ENCODE peak calls at places on chromosomes 16 and 17, in six cellular contexts. E is heart right ventricle, F is colonic mucosa, U is dorsolateral prefrontal cortex, X is astrocyte of the spinal cord, P is bronchial epithelial cell. N is an unnamed sample.

GRCh38 chr16:1494129-1494640 is 1.0 kb downstream of the TELO2 start:
- DNase-seq in X (peak), U (no peak), P (peak), E (peak), F (peak), N (no peak)

GRCh38 chr16:73356401-73357079 is 308.6 kb upstream of the ZFHX3 start:
- DNase-seq in U (no peak), F (no peak), P (no peak), E (no peak), X (no peak), N (no peak)

GRCh38 chr17:2068589-2069051 is 13.7 kb downstream of the HIC1 start:
- DNase-seq in P (peak), U (no peak), F (no peak), E (no peak), X (no peak), N (peak)

GRCh38 chr17:3222505-3222904 is 15.0 kb downstream of the OR1A1 start:
- DNase-seq in F (no peak), U (no peak), X (no peak), P (no peak), E (no peak), N (no peak)

GRCh38 chr16:12317856-12318591 is 341.5 kb downstream of the SNX29 start:
- DNase-seq in E (no peak), X (no peak), P (no peak), F (no peak), U (no peak), N (no peak)

GRCh38 chr17:75634376-75634740 is 1.1 kb downstream of the SMIM5 start:
- DNase-seq in E (no peak), X (no peak), F (no peak), U (no peak), P (no peak), N (no peak)

GRCh38 chr17:17874478-17874877 is 37.7 kb upstream of the SREBF1 start:
- DNase-seq in P (peak), F (no peak), U (no peak), E (no peak), X (peak), N (no peak)

GRCh38 chr17:44987194-44987882 is 19.2 kb upstream of the C1QL1 start:
- DNase-seq in U (no peak), E (no peak), X (no peak), F (no peak), P (no peak), N (no peak)

GRCh38 chr17:39617446-39618251 is 9.1 kb upstream of the PPP1R1B start:
- DNase-seq in U (peak), P (peak), E (peak), F (peak), X (no peak), N (no peak)

GRCh38 chr17:49260922-49261291 is 30.3 kb upstream of the PHOSPHO1 start:
- DNase-seq in E (peak), X (no peak), U (no peak), F (no peak), P (no peak), N (no peak)

GRCh38 chr17:42050360-42051012 is at the start of gene C17orf113:
- DNase-seq in F (peak), X (no peak), U (peak), P (no peak), E (peak), N (no peak)

GRCh38 chr16:50281391-50282009 is 15.1 kb downstream of the ADCY7 start:
- DNase-seq in U (no peak), X (no peak), P (no peak), E (peak), F (no peak), N (no peak)

GRCh38 chr17:80219777-80220708 is at the start of the genes SGSH and SLC26A11:
- DNase-seq in E (peak), P (no peak), X (peak), U (peak), F (peak), N (no peak)

GRCh38 chr17:75832652-75833400 is 11.4 kb downstream of the UNC13D start:
- DNase-seq in E (no peak), X (no peak), U (no peak), F (no peak), P (no peak), N (no peak)

DNA sequence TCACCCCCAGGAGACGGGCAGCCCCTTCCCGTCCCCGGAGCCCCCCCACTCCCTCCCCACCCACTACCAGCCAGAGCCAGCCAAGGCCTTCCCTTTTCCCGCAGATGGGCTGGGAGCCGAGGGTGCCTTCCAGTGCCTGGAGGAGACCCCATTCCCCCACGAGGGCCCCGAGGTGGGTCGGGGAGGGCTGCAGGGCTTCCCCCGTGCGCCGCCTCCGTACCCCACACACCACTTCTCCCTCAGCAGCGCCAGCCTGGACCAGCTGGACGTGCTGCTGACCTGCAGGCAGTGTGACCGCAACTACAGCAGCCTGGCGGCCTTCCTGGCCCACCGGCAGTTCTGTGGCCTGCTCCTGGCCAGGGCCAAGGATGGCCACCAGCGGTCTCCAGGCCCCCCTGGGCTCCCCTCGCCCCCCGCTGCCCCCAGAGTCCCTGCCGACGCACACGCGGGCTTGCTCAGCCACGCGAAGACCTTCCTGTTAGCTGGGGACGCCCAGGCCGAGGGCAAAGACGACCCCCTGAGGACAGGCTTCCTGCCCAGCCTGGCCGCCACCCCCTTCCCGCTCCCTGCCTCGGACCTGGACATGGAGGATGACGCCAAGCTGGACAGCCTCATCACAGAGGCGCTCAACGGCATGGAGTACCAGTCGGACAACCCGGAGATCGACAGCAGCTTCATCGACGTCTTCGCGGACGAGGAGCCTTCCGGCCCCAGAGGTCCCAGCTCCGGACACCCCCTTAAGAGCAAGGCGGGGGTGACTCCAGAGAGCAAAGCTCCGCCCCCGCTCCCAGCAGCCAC is 23.5 kb upstream of the ZFPM1 start:
- DNase-seq in F (no peak), E (no peak), P (no peak), X (no peak), U (no peak), N (no peak)
- H3K4me3 ChIP-seq in F (peak), E (peak), P (no peak), X (no peak), U (peak), N (no peak)

GRCh38 chr16:4694664-4695451 is 1.5 kb downstream of the NUDT16L1 start:
- DNase-seq in X (no peak), E (peak), P (no peak), U (peak), F (no peak), N (no peak)
- TF ChIP-seq CTCF in X (peak), E (peak), P (no peak), U (peak), F (no peak), N (no peak)

GRCh38 chr17:33014751-33015150 is 23.1 kb downstream of the SPACA3 start:
- DNase-seq in U (no peak), E (no peak), F (no peak), X (no peak), P (no peak), N (no peak)

GRCh38 chr17:33017366-33017765 is 25.7 kb downstream of the SPACA3 start:
- DNase-seq in X (no peak), F (no peak), P (no peak), E (no peak), U (no peak), N (no peak)

GRCh38 chr17:33015716-33016346 is 24.2 kb downstream of the SPACA3 start:
- DNase-seq in E (no peak), X (no peak), U (no peak), F (no peak), P (peak), N (no peak)

GRCh38 chr17:33019161-33019560 is 27.5 kb downstream of the SPACA3 start:
- DNase-seq in E (no peak), P (no peak), X (no peak), U (no peak), F (no peak), N (no peak)

GRCh38 chr17:33016920-33017319 is 25.3 kb downstream of the SPACA3 start:
- DNase-seq in X (no peak), F (no peak), U (no peak), E (no peak), P (peak), N (no peak)
- H3K4me3 ChIP-seq in X (no peak), F (no peak), U (no peak), E (no peak), P (no peak), N (no peak)

DNA sequence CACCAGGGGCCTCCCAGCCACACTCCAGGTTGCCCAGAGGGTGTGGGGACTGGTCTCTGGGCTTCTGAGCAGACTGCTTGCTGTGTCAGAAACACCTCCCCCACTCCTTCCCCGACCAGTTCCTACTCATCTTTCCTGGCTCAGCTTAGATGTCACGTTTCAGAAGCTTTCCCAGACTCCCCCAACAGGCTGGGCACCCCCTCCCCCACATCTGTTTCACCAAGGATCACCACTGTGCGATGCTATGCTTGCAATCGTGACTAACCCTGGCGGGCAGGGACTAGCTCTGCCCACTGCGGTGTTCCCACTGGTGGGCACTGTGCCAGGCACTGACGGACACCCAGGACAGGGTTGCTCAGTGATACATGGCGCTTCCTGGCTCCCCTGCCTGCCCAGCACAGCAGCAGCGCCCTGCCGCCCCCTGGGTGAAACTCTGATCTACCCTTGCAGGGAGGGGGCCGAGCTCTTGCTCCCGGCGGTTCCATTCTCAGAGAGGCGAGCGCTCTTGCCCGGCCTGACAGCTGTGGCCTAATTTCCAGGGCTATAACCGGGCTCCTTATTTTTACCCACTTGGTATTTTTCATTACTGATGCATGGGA is 29.4 kb upstream of the MTSS2 start:
- DNase-seq in X (peak), P (peak), F (peak), E (peak), U (peak), N (peak)
- TF ChIP-seq CTCF in X (peak), P (peak), F (no peak), E (no peak), U (no peak), N (peak)

GRCh38 chr17:56594528-56595418 is 1.3 kb downstream of the NOG start:
- DNase-seq in P (no peak), U (no peak), E (no peak), F (no peak), X (peak), N (no peak)
- H3K4me3 ChIP-seq in P (peak), U (peak), E (peak), F (peak), X (peak), N (peak)

DNA sequence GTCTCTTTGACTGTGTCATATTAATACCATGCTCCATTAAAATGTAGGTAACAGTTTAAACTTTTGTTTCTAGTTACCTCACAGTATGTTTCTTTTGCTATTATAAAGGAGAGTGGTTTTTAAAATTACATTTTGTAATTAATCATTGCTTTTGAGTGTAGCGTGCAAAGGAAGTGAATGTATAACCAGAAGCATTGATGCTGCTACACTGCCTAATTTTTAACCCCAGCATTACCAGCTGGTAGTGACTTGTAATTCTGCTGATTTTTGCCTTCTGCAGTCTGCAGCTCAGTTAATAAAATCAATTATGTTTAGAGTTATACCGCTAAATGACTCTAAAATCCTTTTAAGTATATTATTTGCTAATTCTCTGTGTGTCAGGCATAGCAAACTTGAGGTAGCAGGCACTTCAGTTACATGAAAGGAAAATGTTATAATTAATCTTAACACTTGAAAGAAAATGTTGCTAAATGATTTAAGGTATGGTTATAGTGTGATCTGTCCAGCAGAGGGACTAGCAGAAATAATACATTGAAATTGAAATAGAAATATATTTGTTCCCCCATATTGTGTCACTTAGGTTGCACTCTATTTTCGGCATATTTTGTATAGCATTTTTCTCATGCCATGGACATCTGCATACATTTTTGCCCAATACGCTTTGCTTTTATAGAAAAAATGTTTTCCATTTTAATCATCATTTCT is 388.5 kb downstream of the CNTNAP4 start:
- DNase-seq in X (no peak), U (no peak), F (no peak), P (no peak), E (no peak), N (no peak)
- TF ChIP-seq CTCF in X (no peak), U (no peak), F (no peak), P (no peak), E (no peak), N (peak)

DNA sequence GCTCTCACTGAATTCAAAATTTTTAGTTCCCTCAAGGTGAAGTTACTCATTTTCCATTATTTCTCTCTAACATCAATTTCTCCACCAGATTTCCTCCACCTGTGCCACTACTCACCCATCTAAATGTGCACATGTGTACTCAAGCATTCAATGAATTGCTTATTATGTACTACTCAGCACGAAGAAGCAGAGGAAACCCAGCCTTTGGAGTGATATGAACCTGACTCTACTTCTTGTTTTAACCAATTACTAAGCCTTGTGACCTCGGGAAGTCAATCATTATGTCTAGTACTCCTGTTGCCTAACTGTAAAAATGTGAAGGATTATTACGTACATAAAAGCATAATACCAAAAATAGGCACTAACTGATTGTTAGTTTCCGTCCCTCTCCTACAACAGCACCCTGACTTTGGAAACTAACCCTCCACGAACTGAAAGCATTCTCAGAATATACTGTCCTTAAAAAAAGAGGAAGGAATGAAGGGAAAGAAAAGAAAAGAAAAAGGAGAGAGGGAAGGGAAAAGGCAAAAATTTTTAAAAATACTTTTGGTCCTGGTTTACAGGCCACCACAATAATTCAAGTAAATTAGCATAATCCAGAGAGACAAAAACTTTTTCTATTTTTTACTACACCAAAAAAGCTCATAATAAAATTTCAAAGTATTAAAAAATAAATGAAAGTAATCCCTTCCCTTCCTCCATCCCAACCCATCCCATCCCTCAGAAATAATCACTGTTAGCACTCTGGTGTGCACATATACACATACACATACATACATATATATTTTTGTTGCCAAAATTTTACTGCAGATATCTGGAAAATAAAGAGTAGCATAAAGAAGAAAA is 53.6 kb downstream of the KANSL1 start:
- DNase-seq in E (no peak), F (no peak), P (no peak), U (no peak), X (no peak), N (no peak)
- H3K4me3 ChIP-seq in E (no peak), F (no peak), P (no peak), U (no peak), X (no peak), N (no peak)

GRCh38 chr16:89166696-89167424 is 4.7 kb upstream of the CDH15 start:
- DNase-seq in U (no peak), F (no peak), E (no peak), P (no peak), X (no peak), N (no peak)

GRCh38 chr16:89167425-89167941 is 4.1 kb upstream of the CDH15 start:
- DNase-seq in P (peak), U (peak), F (peak), E (peak), X (peak), N (no peak)

GRCh38 chr16:89169778-89170177 is 1.8 kb upstream of the CDH15 start:
- DNase-seq in X (no peak), U (no peak), F (no peak), E (no peak), P (no peak), N (no peak)

GRCh38 chr16:89170346-89171215 is 967 bp upstream of the CDH15 start:
- DNase-seq in E (no peak), F (peak), X (no peak), P (peak), U (no peak), N (no peak)

DNA sequence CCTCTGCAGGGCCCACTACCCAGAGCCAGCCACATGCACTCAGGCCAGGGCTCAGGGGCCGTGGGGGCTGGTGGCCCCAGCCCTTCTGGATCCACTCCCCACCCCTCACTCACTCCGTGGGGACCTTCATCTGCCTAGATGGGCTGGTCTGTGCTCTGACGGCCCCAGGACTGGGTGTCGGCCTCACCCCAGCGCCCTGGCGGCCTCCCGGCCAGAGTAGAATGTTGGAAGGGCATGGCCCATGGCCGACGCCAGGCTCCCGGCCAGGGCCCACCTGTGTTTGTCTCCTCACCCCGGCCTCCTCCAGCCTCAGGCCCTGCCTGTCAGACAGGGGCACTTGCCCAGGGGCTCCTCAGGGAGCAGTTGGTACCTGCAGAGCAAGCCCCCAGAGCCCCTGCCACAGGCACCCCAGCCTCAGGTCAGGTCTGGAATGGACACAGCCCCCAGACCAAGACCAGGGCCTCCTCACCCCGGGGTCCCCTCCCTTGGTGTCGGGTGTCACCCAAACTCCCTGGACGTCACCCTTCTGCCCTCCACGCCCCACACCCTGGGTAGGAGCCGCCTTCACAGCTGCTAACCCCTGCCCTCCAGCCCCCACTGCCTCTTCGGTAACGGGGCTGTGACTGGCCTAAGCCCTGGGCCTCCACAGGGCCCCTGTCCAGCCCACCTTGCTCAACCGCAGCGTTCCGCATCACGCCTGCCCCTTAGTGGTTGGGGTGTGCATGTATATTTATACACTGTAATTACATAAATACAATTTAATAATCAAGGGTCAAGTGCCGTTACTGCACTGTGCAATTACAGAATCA is 3.0 kb upstream of the CDH15 start:
- DNase-seq in X (no peak), E (no peak), F (no peak), P (no peak), U (no peak), N (no peak)
- TF ChIP-seq CTCF in X (no peak), E (no peak), F (no peak), P (no peak), U (no peak), N (peak)

N was measured in retinal pigment epithelial cell.